ENCODE peak calls at places on chromosome 3, in seven cellular contexts. M is transverse colon, T is sigmoid colon, H is HepG2, V is stomach, E is K562, U is spleen. N is an unnamed sample.
A peak's percentile ranks its signal among the peaks of the same experiment; 100 is the strongest.

GRCh38 chr3:69999191-70000027 is at the start of gene SAMMSON:
- DNase-seq in T (no peak), V (no peak), H (no peak), E (peak; percentile 76), U (no peak), M (no peak), N (no peak)

GRCh38 chr3:150410311-150411105 is 2.4 kb downstream of the TSC22D2 start:
- DNase-seq in U (peak; percentile 91), T (peak; percentile 75), E (peak; percentile 19), V (peak; percentile 46), H (no peak), M (peak; percentile 43), N (peak; percentile 46)

GRCh38 chr3:51777985-51778384 is 1.1 kb downstream of the IQCF6 start:
- DNase-seq in T (peak; percentile 64), U (no peak), H (no peak), E (no peak), V (peak; percentile 68), M (no peak), N (no peak)

GRCh38 chr3:39753361-39753760 is 56.0 kb upstream of the MYRIP start:
- DNase-seq in U (no peak), H (no peak), E (no peak), T (no peak), M (no peak), V (no peak), N (no peak)

GRCh38 chr3:46368569-46368968 is 2.2 kb upstream of the CCR5 start:
- DNase-seq in H (no peak), U (peak; percentile 93), T (peak; percentile 80), M (peak; percentile 77), V (peak; percentile 51), E (no peak), N (no peak)

GRCh38 chr3:195815169-195815771 is 3.5 kb upstream of the MUC4 start:
- DNase-seq in E (peak; percentile 73), M (no peak), H (peak; percentile 12), V (no peak), U (peak; percentile 52), T (peak; percentile 47), N (no peak)

GRCh38 chr3:141900343-141900742 is 23.9 kb downstream of the ATP1B3 start:
- DNase-seq in T (no peak), V (no peak), U (no peak), H (no peak), E (no peak), M (no peak), N (no peak)

GRCh38 chr3:37713820-37714204 is 147.9 kb upstream of the CTDSPL start:
- DNase-seq in V (no peak), M (no peak), U (no peak), E (no peak), T (no peak), H (no peak), N (no peak)

GRCh38 chr3:171996178-171996817 is 43.1 kb upstream of the FNDC3B start:
- DNase-seq in H (no peak), M (no peak), U (no peak), V (no peak), E (no peak), T (no peak), N (no peak)

GRCh38 chr3:183527421-183527979 is 28.0 kb downstream of the KLHL6 start:
- DNase-seq in V (no peak), H (no peak), M (no peak), U (no peak), T (no peak), E (no peak), N (no peak)

GRCh38 chr3:168342946-168343856 is 247.5 kb upstream of the GOLIM4 start:
- DNase-seq in T (no peak), V (no peak), U (no peak), M (no peak), H (no peak), E (no peak), N (no peak)

GRCh38 chr3:148075829-148076716 is 621.6 kb upstream of the AGTR1 start:
- DNase-seq in E (no peak), H (peak; percentile 16), M (no peak), T (no peak), V (no peak), U (no peak), N (peak; percentile 71)

GRCh38 chr3:127289646-127290575 is 2.1 kb upstream of the PRR20G start:
- DNase-seq in U (no peak), M (no peak), E (no peak), H (no peak), V (no peak), T (no peak), N (no peak)

GRCh38 chr3:87674397-87675161 is 384.2 kb downstream of the CGGBP1 start:
- DNase-seq in M (no peak), T (no peak), V (no peak), H (no peak), E (no peak), U (no peak), N (no peak)

GRCh38 chr3:117105650-117106049 is 396.1 kb downstream of the TUSC7 start:
- DNase-seq in H (no peak), U (no peak), T (no peak), M (no peak), V (no peak), E (no peak), N (no peak)

GRCh38 chr3:127448161-127448561 is 142.4 kb downstream of the TPRA1 start:
- DNase-seq in H (no peak), V (peak; percentile 23), M (no peak), U (peak; percentile 38), E (peak; percentile 39), T (peak; percentile 13), N (no peak)

GRCh38 chr3:85342915-85343314 is 384.1 kb downstream of the CADM2 start:
- DNase-seq in M (no peak), U (no peak), H (peak; percentile 3), T (no peak), E (no peak), V (no peak), N (no peak)

GRCh38 chr3:28476194-28476593 is 127.6 kb upstream of the AZI2 start:
- DNase-seq in H (peak; percentile 23), V (no peak), U (no peak), T (no peak), M (no peak), E (peak; percentile 19), N (peak; percentile 41)

GRCh38 chr3:111904376-111905241 is 45.5 kb downstream of the PHLDB2 start:
- DNase-seq in T (no peak), V (no peak), U (no peak), M (no peak), E (no peak), H (peak; percentile 38), N (peak; percentile 53)

GRCh38 chr3:186847437-186847836 is 4.9 kb downstream of the ADIPOQ start:
- DNase-seq in H (no peak), T (no peak), M (no peak), U (no peak), V (no peak), E (no peak), N (no peak)

GRCh38 chr3:74693696-74694393 is 79.4 kb upstream of the CNTN3 start:
- DNase-seq in E (no peak), H (no peak), V (no peak), M (no peak), T (no peak), U (no peak), N (no peak)

GRCh38 chr3:123123716-123124616 is 57.1 kb downstream of the PDIA5 start:
- DNase-seq in E (no peak), M (no peak), T (no peak), H (no peak), U (peak; percentile 62), V (no peak), N (no peak)

GRCh38 chr3:46923559-46924350 is 46.2 kb downstream of the PTH1R start:
- DNase-seq in T (peak; percentile 64), V (peak; percentile 57), H (peak; percentile 31), U (peak; percentile 85), M (peak; percentile 43), E (peak; percentile 61), N (peak; percentile 53)

GRCh38 chr3:122000936-122001605 is 21.0 kb downstream of the ILDR1 start:
- DNase-seq in H (peak; percentile 31), V (no peak), E (no peak), U (no peak), T (no peak), M (no peak), N (no peak)

GRCh38 chr3:1979961-1980615 is 118.6 kb upstream of the CNTN4 start:
- DNase-seq in T (no peak), E (no peak), V (no peak), U (no peak), H (no peak), M (no peak), N (no peak)

DNA sequence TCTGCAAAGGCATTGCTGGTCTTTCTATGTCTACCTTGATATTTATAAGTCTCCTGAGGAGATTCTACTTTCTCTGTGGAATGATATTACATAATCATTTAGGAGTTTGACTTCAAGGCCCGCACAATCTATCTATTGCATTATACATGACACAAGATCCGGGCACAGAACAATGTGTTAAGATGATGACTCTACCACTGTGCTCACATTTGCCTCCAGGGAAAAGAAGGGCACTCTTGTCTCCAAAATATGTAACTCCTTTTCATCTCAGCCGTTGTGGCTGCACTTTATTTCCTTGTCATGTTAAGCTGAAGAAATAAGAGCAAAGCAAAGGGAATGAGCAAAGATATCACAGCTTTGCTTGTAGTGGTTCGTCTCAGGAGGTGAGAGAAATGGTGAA is 184.5 kb downstream of the P3H2 start:
- DNase-seq in H (no peak), M (no peak), T (no peak), U (no peak), V (no peak), E (no peak), N (no peak)
- H3K27ac ChIP-seq in H (no peak overlapping the region), M (no peak overlapping the region), T (no peak overlapping the region), U (no peak overlapping the region), V (no peak overlapping the region), E (no peak overlapping the region), N (no peak overlapping the region)

GRCh38 chr3:50620420-50620819 is 3.5 kb downstream of the MAPKAPK3 start:
- DNase-seq in T (no peak), H (no peak), E (no peak), U (no peak), M (no peak), V (no peak), N (no peak)
- H3K4me3 ChIP-seq in T (no peak overlapping the region), H (no peak overlapping the region), E (no peak overlapping the region), U (no peak overlapping the region), M (no peak overlapping the region), V (no peak overlapping the region), N (no peak overlapping the region)

GRCh38 chr3:188772886-188773285 is 398.9 kb upstream of the TPRG1 start:
- DNase-seq in U (no peak), T (no peak), V (peak; percentile 61), M (no peak), H (peak; percentile 68), E (no peak), N (peak; percentile 66)
- TF ChIP-seq POLR2AphosphoS5 in U (no peak), T (no peak), V (peak; percentile 85), M (peak; percentile 46), H (no peak), E (no peak), N (no peak)

GRCh38 chr3:129594907-129595390 is 11.5 kb downstream of the PLXND1 start:
- DNase-seq in E (no peak), H (peak; percentile 76), T (no peak), U (no peak), V (no peak), M (no peak), N (no peak)

GRCh38 chr3:129591932-129592331 is 14.5 kb downstream of the PLXND1 start:
- DNase-seq in U (peak; percentile 78), M (no peak), V (no peak), H (no peak), E (no peak), T (no peak), N (no peak)

GRCh38 chr3:129592362-129593150 is 13.9 kb downstream of the PLXND1 start:
- DNase-seq in H (no peak), U (peak; percentile 91), T (peak; percentile 85), V (no peak), E (no peak), M (peak; percentile 57), N (peak; percentile 68)

GRCh38 chr3:129593230-129593594 is 13.3 kb downstream of the PLXND1 start:
- DNase-seq in U (no peak), V (no peak), T (no peak), H (no peak), M (no peak), E (no peak), N (no peak)

GRCh38 chr3:129593595-129594339 is 12.7 kb downstream of the PLXND1 start:
- DNase-seq in M (peak; percentile 43), H (peak; percentile 95), E (no peak), T (no peak), V (no peak), U (peak; percentile 89), N (peak; percentile 74)
- H3K27ac ChIP-seq in M (peak overlapping the region; percentile 81), H (peak overlapping the region; percentile 94), E (no peak overlapping the region), T (peak overlapping the region; percentile 70), V (peak overlapping the region; percentile 88), U (peak overlapping the region; percentile 88), N (peak overlapping the region; percentile 91)

N was measured in endothelial cell of umbilical vein.